ENCODE peak calls at places on chromosomes 1 and 21, in eight cellular contexts. O is AG10803, A is fibroblast of mammary gland, J is A549, Q is astrocyte of the spinal cord, Z is psoas muscle, T is HCT116, D is tibial nerve. W is an unnamed sample.

GRCh38 chr1:119988316-119989067 is 81.0 kb downstream of the NOTCH2 start:
- DNase-seq in D (no peak), Q (peak; percentile 32), J (no peak), Z (no peak), O (no peak), A (no peak), T (no peak), W (no peak)

GRCh38 chr21:18298228-18298627 is 53.6 kb downstream of the CHODL start:
- DNase-seq in A (no peak), T (no peak), O (no peak), Q (no peak), D (no peak), Z (no peak), J (no peak), W (no peak)

GRCh38 chr1:218447010-218447689 is 102.0 kb downstream of the TGFB2 start:
- DNase-seq in T (no peak), O (no peak), D (no peak), J (no peak), A (no peak), Q (no peak), Z (no peak), W (peak; percentile 14)

GRCh38 chr1:78254517-78254916 is 208.8 kb downstream of the GIPC2 start:
- DNase-seq in O (peak; percentile 82), Z (no peak), T (no peak), D (no peak), Q (peak; percentile 63), J (no peak), A (peak; percentile 92), W (peak; percentile 72)

GRCh38 chr1:174160109-174160473 is 771 bp downstream of the RABGAP1L start:
- DNase-seq in Z (peak; percentile 79), O (peak; percentile 28), T (no peak), D (peak; percentile 35), J (peak; percentile 11), A (peak; percentile 57), Q (peak; percentile 37), W (peak; percentile 39)

GRCh38 chr21:32735524-32735923 is 7.7 kb upstream of the SYNJ1 start:
- DNase-seq in Q (no peak), A (no peak), J (no peak), D (no peak), Z (no peak), O (no peak), T (no peak), W (no peak)

GRCh38 chr1:178267646-178268094 is 173.8 kb downstream of the RASAL2 start:
- DNase-seq in Z (no peak), J (peak; percentile 45), O (peak; percentile 57), A (peak; percentile 17), D (no peak), T (peak; percentile 7), Q (peak; percentile 39), W (peak; percentile 29)

GRCh38 chr21:29730281-29730680 is 209.5 kb downstream of the GRIK1 start:
- DNase-seq in Z (no peak), D (no peak), O (no peak), Q (no peak), J (no peak), T (no peak), A (no peak), W (no peak)

GRCh38 chr1:94690033-94690712 is 130.0 kb upstream of the SLC44A3 start:
- DNase-seq in Q (peak; percentile 81), J (no peak), D (peak; percentile 49), O (peak; percentile 99), T (no peak), Z (no peak), A (peak; percentile 92), W (peak; percentile 54)

GRCh38 chr21:34795152-34796141 is 126.7 kb downstream of the CLIC6 start:
- DNase-seq in Z (peak; percentile 62), Q (peak; percentile 68), A (peak; percentile 95), D (peak; percentile 25), J (peak; percentile 75), O (peak; percentile 80), T (peak; percentile 61), W (peak; percentile 91)

DNA sequence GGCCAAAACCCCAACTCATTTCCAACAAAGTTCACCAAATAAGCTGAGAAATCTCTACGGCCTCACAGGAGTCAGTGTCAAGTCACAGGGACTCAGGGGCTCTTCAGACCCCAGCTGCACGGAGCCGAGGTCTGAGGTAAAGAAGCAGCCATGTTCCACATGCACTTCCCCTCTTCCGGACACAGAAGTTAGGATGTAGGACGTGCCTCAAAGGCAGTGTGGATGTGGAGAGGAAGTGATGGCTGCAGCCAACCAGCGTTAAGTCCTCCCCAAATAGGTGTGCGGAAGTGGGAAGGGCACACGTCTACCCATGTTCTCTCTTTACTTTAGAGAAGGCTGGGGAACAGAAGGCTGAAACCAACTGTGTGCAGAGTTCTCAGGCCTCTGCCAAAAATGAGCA is 14.6 kb upstream of the NCF2 start:
- DNase-seq in J (no peak), D (no peak), Z (no peak), Q (no peak), O (no peak), T (no peak), A (no peak), W (no peak)
- H3K4me3 ChIP-seq in J (no peak overlapping the region), D (no peak overlapping the region), Z (no peak overlapping the region), Q (no peak overlapping the region), O (no peak overlapping the region), T (no peak overlapping the region), A (no peak overlapping the region), W (no peak overlapping the region)

DNA sequence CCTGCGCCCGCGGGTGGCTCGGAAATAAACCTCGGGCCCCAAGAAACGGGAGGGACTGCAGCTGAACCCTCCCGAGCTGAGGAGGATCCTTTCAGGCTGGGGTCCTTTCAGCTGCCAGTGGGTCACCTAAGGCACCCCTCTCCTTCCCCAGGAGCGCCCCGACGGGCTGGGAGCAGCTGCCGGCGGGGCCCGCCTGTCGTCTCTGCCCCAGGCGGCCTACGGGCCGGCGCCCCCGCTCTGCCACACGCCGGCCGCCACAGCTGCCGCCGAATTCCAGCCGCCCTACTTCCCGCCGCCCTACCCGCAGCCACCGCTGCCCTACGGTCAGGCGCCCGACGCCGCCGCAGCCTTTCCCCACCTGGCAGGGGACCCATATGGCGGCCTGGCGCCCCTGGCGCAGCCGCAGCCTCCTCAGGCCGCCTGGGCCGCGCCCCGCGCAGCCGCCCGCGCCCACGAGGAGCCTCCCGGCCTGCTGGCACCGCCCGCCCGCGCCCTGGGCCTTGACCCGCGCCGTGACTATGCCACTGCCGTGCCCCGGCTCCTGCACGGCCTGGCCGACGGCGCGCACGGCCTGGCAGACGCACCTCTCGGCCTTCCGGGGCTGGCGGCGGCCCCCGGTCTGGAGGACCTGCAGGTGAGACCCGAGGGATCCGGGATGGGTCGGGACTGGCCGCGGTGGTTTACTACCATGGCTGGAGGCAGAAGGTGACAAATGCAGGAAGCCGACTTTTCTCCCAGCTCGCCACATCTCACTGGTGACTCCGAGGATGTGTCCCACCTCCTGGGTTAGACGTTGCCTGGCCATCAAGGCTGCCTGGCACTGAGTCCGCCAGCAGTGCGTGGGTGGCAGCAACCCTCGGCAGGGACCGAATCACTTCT is 901 bp downstream of the TFAP2E start:
- DNase-seq in O (no peak), Z (no peak), A (no peak), T (no peak), D (no peak), Q (no peak), J (no peak), W (no peak)
- H3K4me3 ChIP-seq in O (peak overlapping the region; percentile 59), Z (peak overlapping the region; percentile 60), A (peak overlapping the region; percentile 47), T (peak overlapping the region; percentile 89), D (no peak overlapping the region), Q (peak overlapping the region; percentile 43), J (peak overlapping the region; percentile 71), W (peak overlapping the region; percentile 51)

GRCh38 chr1:203126866-203127671 is 457 bp upstream of the ADORA1 start:
- DNase-seq in J (no peak), Q (no peak), A (no peak), T (no peak), Z (no peak), O (peak; percentile 12), D (no peak), W (no peak)
- H3K4me3 ChIP-seq in J (peak overlapping the region; percentile 41), Q (peak overlapping the region; percentile 32), A (no peak overlapping the region), T (peak overlapping the region; percentile 64), Z (peak overlapping the region; percentile 73), O (peak overlapping the region; percentile 58), D (peak overlapping the region; percentile 46), W (no peak overlapping the region)

GRCh38 chr1:10901091-10901893 is 104.8 kb upstream of the CASZ1 start:
- DNase-seq in D (no peak), A (peak; percentile 28), O (no peak), Z (peak; percentile 42), T (no peak), Q (no peak), J (no peak), W (no peak)

GRCh38 chr1:10901894-10902805 is 105.7 kb upstream of the CASZ1 start:
- DNase-seq in Q (no peak), J (no peak), Z (peak; percentile 25), D (no peak), T (no peak), O (no peak), A (no peak), W (no peak)

GRCh38 chr1:10900265-10900651 is 103.8 kb upstream of the CASZ1 start:
- DNase-seq in Q (no peak), T (no peak), Z (peak; percentile 25), O (no peak), A (no peak), D (no peak), J (no peak), W (no peak)

GRCh38 chr1:10899490-10900264 is 103.2 kb upstream of the CASZ1 start:
- DNase-seq in A (peak; percentile 56), T (no peak), J (no peak), Z (peak; percentile 6), D (no peak), O (no peak), Q (no peak), W (no peak)

GRCh38 chr1:10900691-10901090 is 104.2 kb upstream of the CASZ1 start:
- DNase-seq in D (no peak), J (peak; percentile 17), O (no peak), Q (no peak), Z (peak; percentile 27), T (no peak), A (peak; percentile 32), W (no peak)
- H3K4me3 ChIP-seq in D (peak overlapping the region; percentile 24), J (no peak overlapping the region), O (no peak overlapping the region), Q (no peak overlapping the region), Z (no peak overlapping the region), T (peak overlapping the region; percentile 54), A (no peak overlapping the region), W (no peak overlapping the region)